ENCODE peak calls at places on chromosome 10, in nine cellular contexts. One of them, this sample, is unnamed.

GRCh38 chr10:43037942-43038782 is 38.7 kb upstream of the RET start:
- DNase-seq in GM12878: no peak
- DNase-seq in HepG2: no peak
- DNase-seq in K562: no peak
- DNase-seq in ovary: no peak
- DNase-seq in A549: no peak
- DNase-seq in SK-N-SH: peak
- DNase-seq in stomach: no peak
- DNase-seq in tibial nerve: no peak
- DNase-seq in this sample: peak

GRCh38 chr10:128574616-128575210 is 448.5 kb upstream of the MKI67 start:
- DNase-seq in A549: no peak
- DNase-seq in SK-N-SH: peak
- DNase-seq in tibial nerve: no peak
- DNase-seq in HepG2: no peak
- DNase-seq in stomach: no peak
- DNase-seq in GM12878: no peak
- DNase-seq in K562: no peak
- DNase-seq in ovary: no peak
- DNase-seq in this sample: no peak

GRCh38 chr10:31942892-31943291 is 14.3 kb upstream of the ARHGAP12 start:
- DNase-seq in ovary: no peak
- DNase-seq in tibial nerve: no peak
- DNase-seq in GM12878: no peak
- DNase-seq in SK-N-SH: no peak
- DNase-seq in A549: no peak
- DNase-seq in stomach: peak
- DNase-seq in HepG2: peak
- DNase-seq in K562: no peak
- DNase-seq in this sample: no peak

GRCh38 chr10:73886085-73886529 is 11.8 kb upstream of the CAMK2G start:
- DNase-seq in A549: peak
- DNase-seq in K562: peak
- DNase-seq in HepG2: peak
- DNase-seq in stomach: peak
- DNase-seq in tibial nerve: no peak
- DNase-seq in GM12878: no peak
- DNase-seq in SK-N-SH: peak
- DNase-seq in ovary: peak
- DNase-seq in this sample: peak

GRCh38 chr10:74206727-74207126 is 55.7 kb downstream of the ADK start:
- DNase-seq in A549: no peak
- DNase-seq in ovary: no peak
- DNase-seq in tibial nerve: no peak
- DNase-seq in SK-N-SH: no peak
- DNase-seq in HepG2: no peak
- DNase-seq in GM12878: no peak
- DNase-seq in stomach: peak
- DNase-seq in K562: no peak
- DNase-seq in this sample: no peak

GRCh38 chr10:71757450-71757918 is 15.8 kb downstream of the VSIR start:
- DNase-seq in ovary: peak
- DNase-seq in A549: no peak
- DNase-seq in K562: no peak
- DNase-seq in HepG2: no peak
- DNase-seq in GM12878: no peak
- DNase-seq in stomach: no peak
- DNase-seq in tibial nerve: no peak
- DNase-seq in SK-N-SH: peak
- DNase-seq in this sample: no peak

GRCh38 chr10:101968910-101969321 is 87.1 kb downstream of the ARMH3 start:
- DNase-seq in GM12878: peak
- DNase-seq in A549: no peak
- DNase-seq in tibial nerve: no peak
- DNase-seq in HepG2: no peak
- DNase-seq in K562: no peak
- DNase-seq in stomach: no peak
- DNase-seq in ovary: no peak
- DNase-seq in SK-N-SH: no peak
- DNase-seq in this sample: no peak

GRCh38 chr10:31602541-31603244 is 283.7 kb downstream of the ZEB1 start:
- DNase-seq in A549: peak
- DNase-seq in K562: no peak
- DNase-seq in stomach: peak
- DNase-seq in HepG2: no peak
- DNase-seq in SK-N-SH: peak
- DNase-seq in tibial nerve: peak
- DNase-seq in GM12878: no peak
- DNase-seq in ovary: peak
- DNase-seq in this sample: peak

GRCh38 chr10:76649723-76650127 is 987.9 kb downstream of the KCNMA1 start:
- DNase-seq in stomach: peak
- DNase-seq in A549: no peak
- DNase-seq in HepG2: no peak
- DNase-seq in tibial nerve: peak
- DNase-seq in K562: no peak
- DNase-seq in SK-N-SH: no peak
- DNase-seq in ovary: no peak
- DNase-seq in GM12878: no peak
- DNase-seq in this sample: peak

GRCh38 chr10:101208543-101208942 is 20.7 kb downstream of the LBX1 start:
- DNase-seq in GM12878: no peak
- DNase-seq in SK-N-SH: no peak
- DNase-seq in ovary: no peak
- DNase-seq in HepG2: no peak
- DNase-seq in stomach: no peak
- DNase-seq in tibial nerve: no peak
- DNase-seq in K562: no peak
- DNase-seq in A549: no peak
- DNase-seq in this sample: no peak

GRCh38 chr10:124305984-124306383 is 112.7 kb downstream of the OAT start:
- DNase-seq in K562: no peak
- DNase-seq in GM12878: no peak
- DNase-seq in stomach: no peak
- DNase-seq in tibial nerve: no peak
- DNase-seq in SK-N-SH: no peak
- DNase-seq in HepG2: no peak
- DNase-seq in A549: no peak
- DNase-seq in ovary: no peak
- DNase-seq in this sample: peak

GRCh38 chr10:17290226-17290625 is 62.2 kb downstream of the VIM start:
- DNase-seq in K562: peak
- DNase-seq in stomach: no peak
- DNase-seq in tibial nerve: no peak
- DNase-seq in SK-N-SH: peak
- DNase-seq in GM12878: no peak
- DNase-seq in ovary: no peak
- DNase-seq in A549: no peak
- DNase-seq in HepG2: no peak
- DNase-seq in this sample: no peak

GRCh38 chr10:79126351-79126750 is 57.6 kb downstream of the ZMIZ1 start:
- DNase-seq in ovary: no peak
- DNase-seq in tibial nerve: no peak
- DNase-seq in stomach: no peak
- DNase-seq in HepG2: no peak
- DNase-seq in SK-N-SH: no peak
- DNase-seq in A549: no peak
- DNase-seq in GM12878: no peak
- DNase-seq in K562: no peak
- DNase-seq in this sample: no peak

GRCh38 chr10:79123547-79123963 is 54.8 kb downstream of the ZMIZ1 start:
- DNase-seq in ovary: no peak
- DNase-seq in SK-N-SH: no peak
- DNase-seq in tibial nerve: no peak
- DNase-seq in A549: no peak
- DNase-seq in HepG2: no peak
- DNase-seq in K562: no peak
- DNase-seq in GM12878: no peak
- DNase-seq in stomach: no peak
- DNase-seq in this sample: no peak

GRCh38 chr10:79125092-79125491 is 56.3 kb downstream of the ZMIZ1 start:
- DNase-seq in ovary: no peak
- DNase-seq in tibial nerve: no peak
- DNase-seq in HepG2: no peak
- DNase-seq in stomach: no peak
- DNase-seq in GM12878: no peak
- DNase-seq in A549: no peak
- DNase-seq in SK-N-SH: no peak
- DNase-seq in K562: no peak
- DNase-seq in this sample: no peak

GRCh38 chr10:79127151-79127961 is 58.6 kb downstream of the ZMIZ1 start:
- DNase-seq in stomach: peak
- DNase-seq in A549: peak
- DNase-seq in HepG2: peak
- DNase-seq in K562: peak
- DNase-seq in GM12878: no peak
- DNase-seq in SK-N-SH: no peak
- DNase-seq in ovary: peak
- DNase-seq in tibial nerve: peak
- DNase-seq in this sample: peak

GRCh38 chr10:79124066-79124465 is 55.3 kb downstream of the ZMIZ1 start:
- DNase-seq in SK-N-SH: no peak
- DNase-seq in ovary: no peak
- DNase-seq in K562: no peak
- DNase-seq in A549: no peak
- DNase-seq in HepG2: no peak
- DNase-seq in stomach: no peak
- DNase-seq in GM12878: no peak
- DNase-seq in tibial nerve: no peak
- DNase-seq in this sample: no peak
- TF ChIP-seq EP300 in SK-N-SH: no peak
- TF ChIP-seq EP300 in ovary: no peak
- TF ChIP-seq EP300 in K562: no peak
- TF ChIP-seq EP300 in A549: no peak
- TF ChIP-seq EP300 in HepG2: no peak
- TF ChIP-seq EP300 in stomach: no peak
- TF ChIP-seq EP300 in GM12878: no peak
- TF ChIP-seq EP300 in tibial nerve: no peak
- TF ChIP-seq EP300 in this sample: no peak

GRCh38 chr10:3000063-3000462 is 67.3 kb upstream of the PFKP start:
- DNase-seq in GM12878: no peak
- DNase-seq in SK-N-SH: no peak
- DNase-seq in HepG2: no peak
- DNase-seq in A549: no peak
- DNase-seq in K562: no peak
- DNase-seq in stomach: no peak
- DNase-seq in ovary: no peak
- DNase-seq in tibial nerve: no peak
- DNase-seq in this sample: no peak
- H3K4me3 ChIP-seq in GM12878: no peak
- H3K4me3 ChIP-seq in SK-N-SH: no peak
- H3K4me3 ChIP-seq in HepG2: no peak
- H3K4me3 ChIP-seq in A549: no peak
- H3K4me3 ChIP-seq in K562: no peak
- H3K4me3 ChIP-seq in stomach: no peak
- H3K4me3 ChIP-seq in ovary: no peak
- H3K4me3 ChIP-seq in tibial nerve: no peak
- H3K4me3 ChIP-seq in this sample: no peak

GRCh38 chr10:78149193-78149592 is 115.5 kb downstream of the RPS24 start:
- DNase-seq in A549: no peak
- DNase-seq in ovary: no peak
- DNase-seq in tibial nerve: no peak
- DNase-seq in GM12878: no peak
- DNase-seq in K562: no peak
- DNase-seq in SK-N-SH: no peak
- DNase-seq in stomach: no peak
- DNase-seq in HepG2: no peak
- DNase-seq in this sample: no peak

GRCh38 chr10:78146200-78146599 is 112.5 kb downstream of the RPS24 start:
- DNase-seq in GM12878: no peak
- DNase-seq in SK-N-SH: no peak
- DNase-seq in ovary: no peak
- DNase-seq in A549: no peak
- DNase-seq in stomach: no peak
- DNase-seq in K562: no peak
- DNase-seq in HepG2: no peak
- DNase-seq in tibial nerve: no peak
- DNase-seq in this sample: no peak

GRCh38 chr10:78150756-78151155 is 117.1 kb downstream of the RPS24 start:
- DNase-seq in tibial nerve: no peak
- DNase-seq in stomach: no peak
- DNase-seq in SK-N-SH: no peak
- DNase-seq in ovary: no peak
- DNase-seq in K562: no peak
- DNase-seq in A549: no peak
- DNase-seq in GM12878: no peak
- DNase-seq in HepG2: no peak
- DNase-seq in this sample: no peak

GRCh38 chr10:78147202-78147601 is 113.5 kb downstream of the RPS24 start:
- DNase-seq in tibial nerve: no peak
- DNase-seq in HepG2: no peak
- DNase-seq in stomach: no peak
- DNase-seq in K562: no peak
- DNase-seq in A549: no peak
- DNase-seq in ovary: no peak
- DNase-seq in SK-N-SH: no peak
- DNase-seq in GM12878: no peak
- DNase-seq in this sample: no peak

GRCh38 chr10:78148564-78148963 is 114.9 kb downstream of the RPS24 start:
- DNase-seq in GM12878: no peak
- DNase-seq in ovary: no peak
- DNase-seq in A549: no peak
- DNase-seq in stomach: no peak
- DNase-seq in tibial nerve: no peak
- DNase-seq in HepG2: no peak
- DNase-seq in K562: no peak
- DNase-seq in SK-N-SH: peak
- DNase-seq in this sample: no peak
- TF ChIP-seq EP300 in GM12878: no peak
- TF ChIP-seq EP300 in ovary: no peak
- TF ChIP-seq EP300 in A549: no peak
- TF ChIP-seq EP300 in stomach: no peak
- TF ChIP-seq EP300 in tibial nerve: no peak
- TF ChIP-seq EP300 in HepG2: no peak
- TF ChIP-seq EP300 in K562: no peak
- TF ChIP-seq EP300 in SK-N-SH: no peak
- TF ChIP-seq EP300 in this sample: no peak

DNA sequence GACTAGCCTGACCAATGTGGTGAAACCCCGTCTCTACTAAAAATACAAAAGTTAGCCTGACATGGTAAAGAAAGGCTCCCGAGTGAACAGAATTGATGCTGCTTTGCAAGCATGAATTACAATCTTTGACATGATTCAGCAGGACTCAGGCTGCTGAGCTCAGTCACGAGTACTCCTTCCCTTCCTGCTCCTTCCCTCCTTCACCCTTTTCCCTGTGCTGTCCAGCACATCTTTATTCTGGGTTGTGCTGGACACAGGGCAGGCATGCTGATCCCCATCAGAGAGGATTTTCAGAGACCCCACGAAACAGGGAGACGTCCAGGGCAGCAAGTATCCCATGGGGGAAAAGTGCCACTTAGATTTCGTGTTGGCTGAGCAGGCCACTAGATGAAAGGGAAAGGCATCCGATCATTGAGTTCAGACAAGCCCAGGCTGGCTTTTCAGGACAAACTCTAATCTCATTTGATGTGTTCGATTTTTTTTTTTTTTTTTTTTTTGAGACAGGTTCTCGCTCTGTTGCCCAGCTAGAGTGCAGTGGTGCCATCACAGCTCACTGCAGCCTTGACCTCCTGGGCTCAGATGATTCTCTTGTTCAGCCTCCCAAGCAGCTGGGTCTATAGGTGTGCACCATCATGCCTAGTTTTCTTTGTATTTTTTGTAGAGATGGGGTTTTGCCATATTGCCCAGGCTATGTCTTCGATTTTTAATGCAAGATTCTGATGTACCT is 36.5 kb downstream of the BAMBI start:
- DNase-seq in SK-N-SH: no peak
- DNase-seq in ovary: no peak
- DNase-seq in GM12878: no peak
- DNase-seq in HepG2: no peak
- DNase-seq in tibial nerve: no peak
- DNase-seq in stomach: no peak
- DNase-seq in A549: no peak
- DNase-seq in K562: no peak
- DNase-seq in this sample: no peak
- H3K4me3 ChIP-seq in SK-N-SH: no peak
- H3K4me3 ChIP-seq in ovary: no peak
- H3K4me3 ChIP-seq in GM12878: no peak
- H3K4me3 ChIP-seq in HepG2: no peak
- H3K4me3 ChIP-seq in tibial nerve: no peak
- H3K4me3 ChIP-seq in stomach: no peak
- H3K4me3 ChIP-seq in A549: no peak
- H3K4me3 ChIP-seq in K562: no peak
- H3K4me3 ChIP-seq in this sample: no peak

This sample was measured in sigmoid colon.